ENCODE peak calls at places on chromosomes 12 and 14, in four cellular contexts. Q, Z, M and X are unnamed samples.

GRCh38 chr14:78153069-78153351 is 17.2 kb upstream of the NRXN3 start:
- DNase-seq in Q (no peak), M (no peak), Z (no peak), X (no peak)

GRCh38 chr12:94263011-94263786 is 114.8 kb downstream of the PLXNC1 start:
- DNase-seq in Z (no peak), Q (no peak), M (no peak), X (no peak)

GRCh38 chr12:82350161-82350560 is 8.0 kb downstream of the CCDC59 start:
- DNase-seq in Z (no peak), Q (no peak), M (no peak), X (no peak)

GRCh38 chr12:131962069-131962468 is 12.3 kb downstream of the EP400 start:
- DNase-seq in M (no peak), Z (no peak), Q (no peak), X (peak)

GRCh38 chr12:27123642-27124041 is 41.3 kb upstream of the C12orf71 start:
- DNase-seq in M (no peak), Z (no peak), Q (no peak), X (no peak)

GRCh38 chr12:67522222-67522621 is 126.3 kb upstream of the DYRK2 start:
- DNase-seq in Q (no peak), Z (no peak), M (no peak), X (no peak)

GRCh38 chr14:104277416-104278213 is 139.2 kb downstream of the KIF26A start:
- DNase-seq in Q (no peak), M (peak), Z (no peak), X (no peak)

GRCh38 chr12:96197503-96198272 is 3.5 kb downstream of the ELK3 start:
- DNase-seq in Q (no peak), M (no peak), Z (peak), X (no peak)

GRCh38 chr12:81170072-81170471 is 92.2 kb downstream of the ACSS3 start:
- DNase-seq in M (no peak), Q (no peak), Z (no peak), X (no peak)

GRCh38 chr14:68261092-68261842 is 441.7 kb downstream of the RAD51B start:
- DNase-seq in M (no peak), Z (no peak), Q (no peak), X (no peak)

GRCh38 chr14:100826371-100827139 is 637 bp downstream of the MEG3 start:
- DNase-seq in M (no peak), Q (no peak), Z (no peak), X (no peak)

GRCh38 chr12:19014243-19014642 is 115.3 kb upstream of the PLEKHA5 start:
- DNase-seq in Q (no peak), M (no peak), Z (no peak), X (no peak)

GRCh38 chr14:95695913-95696312 is 9.7 kb downstream of the TCL1B start:
- DNase-seq in Q (no peak), M (no peak), Z (no peak), X (peak)

GRCh38 chr12:62484234-62484633 is 17.6 kb downstream of the MON2 start:
- DNase-seq in Z (no peak), Q (no peak), M (no peak), X (no peak)

GRCh38 chr14:68957688-68958248 is 21.3 kb downstream of the ACTN1 start:
- DNase-seq in M (no peak), Z (no peak), Q (no peak), X (no peak)

GRCh38 chr14:61749867-61750266 is 12.4 kb upstream of the SNAPC1 start:
- DNase-seq in Z (no peak), Q (no peak), M (no peak), X (no peak)

GRCh38 chr12:11727133-11727664 is 77.7 kb downstream of the ETV6 start:
- DNase-seq in M (no peak), Q (no peak), Z (no peak), X (no peak)

GRCh38 chr12:51219345-51219744 is 1.5 kb upstream of the POU6F1 start:
- DNase-seq in Z (no peak), Q (no peak), M (no peak), X (no peak)

GRCh38 chr14:65425885-65426284 is 13.4 kb downstream of the FUT8 start:
- DNase-seq in Q (no peak), Z (no peak), M (no peak), X (no peak)

GRCh38 chr12:125683748-125684381 is 618.6 kb downstream of the AACS start:
- DNase-seq in M (no peak), Z (no peak), Q (no peak), X (no peak)

GRCh38 chr12:92511776-92512175 is 191.0 kb upstream of the PLEKHG7 start:
- DNase-seq in M (no peak), Z (no peak), Q (no peak), X (no peak)

GRCh38 chr12:94679554-94679953 is 29.2 kb upstream of the TMCC3 start:
- DNase-seq in Z (no peak), M (no peak), Q (no peak), X (no peak)

GRCh38 chr14:34722723-34723545 is 8.5 kb upstream of the CFL2 start:
- DNase-seq in M (no peak), Z (no peak), Q (peak), X (no peak)

GRCh38 chr14:71266994-71267636 is 359.9 kb downstream of the PCNX1 start:
- DNase-seq in M (no peak), Q (no peak), Z (no peak), X (no peak)

GRCh38 chr12:104605685-104606084 is 148.9 kb downstream of the CHST11 start:
- DNase-seq in Q (peak), M (peak), Z (no peak), X (peak)

GRCh38 chr14:52015411-52016030 is 26.2 kb downstream of the RTRAF start:
- DNase-seq in Q (no peak), Z (no peak), M (no peak), X (no peak)

GRCh38 chr14:36420288-36420687 is 99.7 kb downstream of the NKX2-1 start:
- DNase-seq in M (no peak), Z (no peak), Q (no peak), X (no peak)

GRCh38 chr12:25723921-25724491 is 170.9 kb upstream of the LMNTD1 start:
- DNase-seq in M (no peak), Z (no peak), Q (no peak), X (no peak)

GRCh38 chr12:71476513-71476912 is 36.9 kb downstream of the LGR5 start:
- DNase-seq in Q (no peak), M (no peak), Z (peak), X (no peak)

GRCh38 chr12:45290218-45290609 is 74.3 kb downstream of the ANO6 start:
- DNase-seq in M (no peak), Z (peak), Q (no peak), X (no peak)

GRCh38 chr14:101835566-101835965 is 74.1 kb downstream of the PPP2R5C start:
- DNase-seq in Q (no peak), Z (no peak), M (no peak), X (no peak)

GRCh38 chr14:44960146-44960545 is 1.6 kb downstream of the KLHL28 start:
- DNase-seq in Q (no peak), M (no peak), Z (no peak), X (no peak)

GRCh38 chr12:107903377-107904061 is 129.0 kb downstream of the ASCL4 start:
- DNase-seq in Z (no peak), M (peak), Q (no peak), X (peak)

GRCh38 chr12:108638141-108638823 is 4.6 kb upstream of the SELPLG start:
- DNase-seq in Q (no peak), Z (no peak), M (no peak), X (peak)

GRCh38 chr12:663293-663871 is at the start of gene NINJ2:
- DNase-seq in M (no peak), Q (no peak), Z (no peak), X (peak)
- H3K4me3 ChIP-seq in M (peak), Q (no peak), Z (no peak), X (no peak)

GRCh38 chr12:499837-500458 is 40.2 kb downstream of the B4GALNT3 start:
- DNase-seq in Q (no peak), Z (no peak), M (no peak), X (no peak)
- TF ChIP-seq CTCF in Q (peak), Z (no peak), M (no peak), X (no peak)

GRCh38 chr14:33175951-33176350 is 237.3 kb downstream of the NPAS3 start:
- DNase-seq in Z (no peak), Q (no peak), M (no peak), X (no peak)
- H3K4me3 ChIP-seq in Z (no peak), Q (no peak), M (no peak), X (no peak)

DNA sequence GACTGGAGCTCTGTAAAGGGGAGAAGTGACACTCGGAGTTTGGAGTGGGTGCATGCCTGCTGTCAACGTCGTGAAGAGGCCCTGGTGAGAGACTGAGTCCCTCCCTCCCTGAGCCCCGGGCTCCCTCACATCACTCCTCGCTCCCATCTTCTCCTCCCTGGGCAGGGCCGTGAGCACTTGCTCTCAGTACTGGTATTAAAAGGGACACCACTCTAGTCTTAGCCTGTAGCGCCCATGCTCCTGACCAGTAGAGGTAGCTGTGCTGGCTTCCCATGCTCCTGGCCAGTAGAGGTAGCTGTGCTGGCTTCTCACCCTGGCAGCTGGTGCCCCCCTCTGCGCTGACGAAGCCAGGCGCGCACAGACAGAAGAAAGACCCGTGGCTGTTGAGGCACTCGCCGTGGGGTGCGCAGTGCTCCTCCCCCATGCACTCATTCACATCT is 14.7 kb downstream of the ISCA2 start:
- DNase-seq in Z (no peak), M (no peak), Q (no peak), X (peak)
- TF ChIP-seq CTCF in Z (peak), M (no peak), Q (no peak), X (no peak)

GRCh38 chr14:77123381-77124344 is 17.9 kb downstream of the ZDHHC22 start:
- DNase-seq in M (peak), Z (peak), Q (no peak), X (peak)
- H3K4me3 ChIP-seq in M (no peak), Z (no peak), Q (no peak), X (no peak)

GRCh38 chr12:52231305-52232232 is 1.5 kb upstream of the KRT7 start:
- DNase-seq in M (peak), Z (no peak), Q (no peak), X (no peak)

GRCh38 chr12:52232233-52232915 is 669 bp upstream of the KRT7 start:
- DNase-seq in Z (no peak), Q (no peak), M (no peak), X (peak)

GRCh38 chr12:52228931-52229330 is 4.1 kb upstream of the KRT7 start:
- DNase-seq in Z (no peak), M (no peak), Q (no peak), X (peak)

GRCh38 chr12:52229836-52230343 is 3.2 kb upstream of the KRT7 start:
- DNase-seq in Z (no peak), Q (no peak), M (no peak), X (no peak)

GRCh38 chr12:52230364-52231281 is 2.4 kb upstream of the KRT7 start:
- DNase-seq in Q (no peak), M (peak), Z (no peak), X (peak)
- TF ChIP-seq CTCF in Q (no peak), M (no peak), Z (no peak), X (no peak)